ENCODE peak calls at places on chromosomes 11 and 22, in four cellular contexts. K is RPMI8226, E is smooth muscle cell of the brain vasculature, W is renal cortical epithelial cell. O is an unnamed sample.

GRCh38 chr11:87477321-87477720 is 439.6 kb downstream of the TMEM135 start:
- DNase-seq in K (no peak), E (no peak), W (no peak), O (peak; percentile 12)

GRCh38 chr11:74403607-74404006 is 5.4 kb upstream of the PGM2L1 start:
- DNase-seq in K (no peak), E (no peak), W (no peak), O (no peak)

GRCh38 chr22:27399161-27399560 is 402.4 kb downstream of the MN1 start:
- DNase-seq in K (no peak), E (no peak), W (no peak), O (no peak)

GRCh38 chr11:10476927-10477689 is 22.0 kb downstream of the AMPD3 start:
- DNase-seq in K (peak; percentile 25), E (no peak), W (no peak), O (no peak)

GRCh38 chr11:121105063-121105480 is 4.0 kb downstream of the TECTA start:
- DNase-seq in K (no peak), E (no peak), W (no peak), O (no peak)

GRCh38 chr11:82995754-82996398 is 75.8 kb downstream of the RAB30 start:
- DNase-seq in K (peak; percentile 78), E (no peak), W (no peak), O (peak; percentile 73)

GRCh38 chr22:50272103-50272782 is 2.1 kb upstream of the MAPK11 start:
- DNase-seq in K (no peak), E (no peak), W (no peak), O (no peak)

GRCh38 chr22:38316340-38317236 is 645 bp downstream of the CSNK1E start:
- DNase-seq in K (peak; percentile 58), E (no peak), W (no peak), O (no peak)

GRCh38 chr11:41789376-41789775 is 329.9 kb upstream of the LRRC4C start:
- DNase-seq in K (peak; percentile 18), E (no peak), W (no peak), O (peak; percentile 61)

GRCh38 chr22:24011735-24012068 is 598 bp downstream of the CABIN1 start:
- DNase-seq in K (no peak), E (no peak), W (no peak), O (peak; percentile 20)

GRCh38 chr22:28123989-28124766 is 205.1 kb upstream of the PITPNB start:
- DNase-seq in K (no peak), E (no peak), W (no peak), O (peak; percentile 55)

O was measured in bronchial epithelial cell.